ENCODE peak calls at places on chromosomes 11 and 22, in nine cellular contexts. One of them, this sample, is unnamed. For H3K9me3, the result is how much of the 10 kb centered on the place peaks cover.

GRCh38 chr11:58782066-58782465 is 50.3 kb upstream of the GLYAT start:
- DNase-seq in A673: no peak
- DNase-seq in effector memory CD4-positive, alpha-beta T cell: no peak
- DNase-seq in right cardiac atrium: no peak
- DNase-seq in A549: no peak
- DNase-seq in CD4-positive, alpha-beta T cell: no peak
- DNase-seq in HAP-1: no peak
- DNase-seq in colonic mucosa: no peak
- DNase-seq in CD8-positive, alpha-beta T cell: no peak
- DNase-seq in this sample: no peak

GRCh38 chr11:102118937-102119336 is 8.7 kb downstream of the YAP1 start:
- DNase-seq in A673: peak
- DNase-seq in effector memory CD4-positive, alpha-beta T cell: no peak
- DNase-seq in right cardiac atrium: no peak
- DNase-seq in A549: no peak
- DNase-seq in CD4-positive, alpha-beta T cell: no peak
- DNase-seq in HAP-1: no peak
- DNase-seq in colonic mucosa: no peak
- DNase-seq in CD8-positive, alpha-beta T cell: no peak
- DNase-seq in this sample: no peak

GRCh38 chr11:10376061-10376460 is 71.2 kb downstream of the ADM start:
- DNase-seq in A673: no peak
- DNase-seq in effector memory CD4-positive, alpha-beta T cell: no peak
- DNase-seq in right cardiac atrium: no peak
- DNase-seq in A549: no peak
- DNase-seq in CD4-positive, alpha-beta T cell: no peak
- DNase-seq in HAP-1: no peak
- DNase-seq in colonic mucosa: no peak
- DNase-seq in CD8-positive, alpha-beta T cell: no peak
- DNase-seq in this sample: no peak

GRCh38 chr11:13376838-13377237 is 86.2 kb downstream of the BTBD10 start:
- DNase-seq in A673: no peak
- DNase-seq in effector memory CD4-positive, alpha-beta T cell: no peak
- DNase-seq in right cardiac atrium: no peak
- DNase-seq in A549: no peak
- DNase-seq in CD4-positive, alpha-beta T cell: no peak
- DNase-seq in HAP-1: no peak
- DNase-seq in colonic mucosa: no peak
- DNase-seq in CD8-positive, alpha-beta T cell: no peak
- DNase-seq in this sample: no peak

GRCh38 chr11:120185678-120186407 is 25.0 kb upstream of the OAF start:
- DNase-seq in A673: no peak
- DNase-seq in effector memory CD4-positive, alpha-beta T cell: no peak
- DNase-seq in right cardiac atrium: no peak
- DNase-seq in A549: no peak
- DNase-seq in CD4-positive, alpha-beta T cell: no peak
- DNase-seq in HAP-1: no peak
- DNase-seq in colonic mucosa: peak
- DNase-seq in CD8-positive, alpha-beta T cell: no peak
- DNase-seq in this sample: no peak

GRCh38 chr22:42895087-42895486 is 38.0 kb upstream of the ARFGAP3 start:
- DNase-seq in A673: peak
- DNase-seq in effector memory CD4-positive, alpha-beta T cell: no peak
- DNase-seq in right cardiac atrium: no peak
- DNase-seq in A549: no peak
- DNase-seq in CD4-positive, alpha-beta T cell: no peak
- DNase-seq in HAP-1: no peak
- DNase-seq in colonic mucosa: no peak
- DNase-seq in CD8-positive, alpha-beta T cell: no peak
- DNase-seq in this sample: no peak

GRCh38 chr11:1556278-1557167 is 15.5 kb downstream of the DUSP8 start:
- DNase-seq in A673: no peak
- DNase-seq in effector memory CD4-positive, alpha-beta T cell: no peak
- DNase-seq in right cardiac atrium: peak
- DNase-seq in A549: no peak
- DNase-seq in CD4-positive, alpha-beta T cell: no peak
- DNase-seq in HAP-1: no peak
- DNase-seq in colonic mucosa: no peak
- DNase-seq in CD8-positive, alpha-beta T cell: no peak
- DNase-seq in this sample: no peak

GRCh38 chr11:101870510-101870909 is 44.3 kb upstream of the CEP126 start:
- DNase-seq in A673: no peak
- DNase-seq in effector memory CD4-positive, alpha-beta T cell: no peak
- DNase-seq in right cardiac atrium: no peak
- DNase-seq in A549: peak
- DNase-seq in CD4-positive, alpha-beta T cell: no peak
- DNase-seq in HAP-1: no peak
- DNase-seq in colonic mucosa: no peak
- DNase-seq in CD8-positive, alpha-beta T cell: no peak
- DNase-seq in this sample: no peak

GRCh38 chr11:82680252-82680651 is 53.4 kb downstream of the FAM181B start:
- DNase-seq in A673: peak
- DNase-seq in effector memory CD4-positive, alpha-beta T cell: no peak
- DNase-seq in right cardiac atrium: no peak
- DNase-seq in A549: no peak
- DNase-seq in CD4-positive, alpha-beta T cell: no peak
- DNase-seq in HAP-1: peak
- DNase-seq in colonic mucosa: peak
- DNase-seq in CD8-positive, alpha-beta T cell: no peak
- DNase-seq in this sample: no peak

GRCh38 chr11:126483796-126484195 is 128.3 kb downstream of the ST3GAL4 start:
- DNase-seq in A673: no peak
- DNase-seq in effector memory CD4-positive, alpha-beta T cell: no peak
- DNase-seq in right cardiac atrium: no peak
- DNase-seq in A549: no peak
- DNase-seq in CD4-positive, alpha-beta T cell: no peak
- DNase-seq in HAP-1: no peak
- DNase-seq in colonic mucosa: no peak
- DNase-seq in CD8-positive, alpha-beta T cell: no peak
- DNase-seq in this sample: no peak

GRCh38 chr11:58567889-58568512 is 7.7 kb downstream of the LPXN start:
- DNase-seq in A673: peak
- DNase-seq in effector memory CD4-positive, alpha-beta T cell: peak
- DNase-seq in right cardiac atrium: peak
- DNase-seq in A549: peak
- DNase-seq in CD4-positive, alpha-beta T cell: peak
- DNase-seq in HAP-1: peak
- DNase-seq in colonic mucosa: peak
- DNase-seq in CD8-positive, alpha-beta T cell: peak
- DNase-seq in this sample: peak

GRCh38 chr11:76791861-76792260 is 8.7 kb downstream of the TSKU start:
- DNase-seq in A673: peak
- DNase-seq in effector memory CD4-positive, alpha-beta T cell: no peak
- DNase-seq in right cardiac atrium: peak
- DNase-seq in A549: no peak
- DNase-seq in CD4-positive, alpha-beta T cell: no peak
- DNase-seq in HAP-1: no peak
- DNase-seq in colonic mucosa: no peak
- DNase-seq in CD8-positive, alpha-beta T cell: no peak
- DNase-seq in this sample: no peak

GRCh38 chr11:62687508-62688396 is 1.6 kb downstream of the LRRN4CL start:
- DNase-seq in A673: no peak
- DNase-seq in effector memory CD4-positive, alpha-beta T cell: no peak
- DNase-seq in right cardiac atrium: no peak
- DNase-seq in A549: no peak
- DNase-seq in CD4-positive, alpha-beta T cell: no peak
- DNase-seq in HAP-1: no peak
- DNase-seq in colonic mucosa: no peak
- DNase-seq in CD8-positive, alpha-beta T cell: no peak
- DNase-seq in this sample: no peak

GRCh38 chr22:36226189-36226588 is 13.1 kb downstream of the APOL2 start:
- DNase-seq in A673: no peak
- DNase-seq in effector memory CD4-positive, alpha-beta T cell: no peak
- DNase-seq in right cardiac atrium: no peak
- DNase-seq in A549: no peak
- DNase-seq in CD4-positive, alpha-beta T cell: no peak
- DNase-seq in HAP-1: no peak
- DNase-seq in colonic mucosa: no peak
- DNase-seq in CD8-positive, alpha-beta T cell: no peak
- DNase-seq in this sample: no peak

GRCh38 chr22:48802576-48802975 is 1025.1 kb downstream of the BRD1 start:
- DNase-seq in A673: no peak
- DNase-seq in effector memory CD4-positive, alpha-beta T cell: no peak
- DNase-seq in right cardiac atrium: no peak
- DNase-seq in A549: no peak
- DNase-seq in CD4-positive, alpha-beta T cell: no peak
- DNase-seq in HAP-1: no peak
- DNase-seq in colonic mucosa: no peak
- DNase-seq in CD8-positive, alpha-beta T cell: no peak
- DNase-seq in this sample: no peak

GRCh38 chr22:48800886-48801607 is 1026.6 kb downstream of the BRD1 start:
- DNase-seq in A673: no peak
- DNase-seq in effector memory CD4-positive, alpha-beta T cell: no peak
- DNase-seq in right cardiac atrium: no peak
- DNase-seq in A549: no peak
- DNase-seq in CD4-positive, alpha-beta T cell: no peak
- DNase-seq in HAP-1: no peak
- DNase-seq in colonic mucosa: no peak
- DNase-seq in CD8-positive, alpha-beta T cell: no peak
- DNase-seq in this sample: no peak

GRCh38 chr22:48799227-48799970 is 1028.3 kb downstream of the BRD1 start:
- DNase-seq in A673: no peak
- DNase-seq in effector memory CD4-positive, alpha-beta T cell: no peak
- DNase-seq in right cardiac atrium: no peak
- DNase-seq in A549: no peak
- DNase-seq in CD4-positive, alpha-beta T cell: no peak
- DNase-seq in HAP-1: no peak
- DNase-seq in colonic mucosa: no peak
- DNase-seq in CD8-positive, alpha-beta T cell: no peak
- DNase-seq in this sample: no peak

GRCh38 chr22:48798281-48799226 is 1029.1 kb downstream of the BRD1 start:
- DNase-seq in A673: no peak
- DNase-seq in effector memory CD4-positive, alpha-beta T cell: no peak
- DNase-seq in right cardiac atrium: no peak
- DNase-seq in A549: no peak
- DNase-seq in CD4-positive, alpha-beta T cell: no peak
- DNase-seq in HAP-1: no peak
- DNase-seq in colonic mucosa: no peak
- DNase-seq in CD8-positive, alpha-beta T cell: no peak
- DNase-seq in this sample: no peak

GRCh38 chr22:48800036-48800885 is 1027.4 kb downstream of the BRD1 start:
- DNase-seq in A673: no peak
- DNase-seq in effector memory CD4-positive, alpha-beta T cell: no peak
- DNase-seq in right cardiac atrium: no peak
- DNase-seq in A549: no peak
- DNase-seq in CD4-positive, alpha-beta T cell: no peak
- DNase-seq in HAP-1: no peak
- DNase-seq in colonic mucosa: no peak
- DNase-seq in CD8-positive, alpha-beta T cell: no peak
- DNase-seq in this sample: no peak
- H3K9me3 ChIP-seq in A673: under half
- H3K9me3 ChIP-seq in effector memory CD4-positive, alpha-beta T cell: under half
- H3K9me3 ChIP-seq in right cardiac atrium: under half
- H3K9me3 ChIP-seq in A549: under half
- H3K9me3 ChIP-seq in CD4-positive, alpha-beta T cell: under half
- H3K9me3 ChIP-seq in HAP-1: under half
- H3K9me3 ChIP-seq in colonic mucosa: under half
- H3K9me3 ChIP-seq in CD8-positive, alpha-beta T cell: under half
- H3K9me3 ChIP-seq in this sample: under half

GRCh38 chr11:47592276-47592675 is 1.9 kb downstream of the C1QTNF4 start:
- DNase-seq in A673: no peak
- DNase-seq in effector memory CD4-positive, alpha-beta T cell: no peak
- DNase-seq in right cardiac atrium: no peak
- DNase-seq in A549: no peak
- DNase-seq in CD4-positive, alpha-beta T cell: no peak
- DNase-seq in HAP-1: no peak
- DNase-seq in colonic mucosa: no peak
- DNase-seq in CD8-positive, alpha-beta T cell: no peak
- DNase-seq in this sample: no peak
- H3K9me3 ChIP-seq in A673: under half
- H3K9me3 ChIP-seq in effector memory CD4-positive, alpha-beta T cell: under half
- H3K9me3 ChIP-seq in right cardiac atrium: under half
- H3K9me3 ChIP-seq in A549: under half
- H3K9me3 ChIP-seq in CD4-positive, alpha-beta T cell: under half
- H3K9me3 ChIP-seq in HAP-1: under half
- H3K9me3 ChIP-seq in colonic mucosa: under half
- H3K9me3 ChIP-seq in CD8-positive, alpha-beta T cell: under half
- H3K9me3 ChIP-seq in this sample: under half

DNA sequence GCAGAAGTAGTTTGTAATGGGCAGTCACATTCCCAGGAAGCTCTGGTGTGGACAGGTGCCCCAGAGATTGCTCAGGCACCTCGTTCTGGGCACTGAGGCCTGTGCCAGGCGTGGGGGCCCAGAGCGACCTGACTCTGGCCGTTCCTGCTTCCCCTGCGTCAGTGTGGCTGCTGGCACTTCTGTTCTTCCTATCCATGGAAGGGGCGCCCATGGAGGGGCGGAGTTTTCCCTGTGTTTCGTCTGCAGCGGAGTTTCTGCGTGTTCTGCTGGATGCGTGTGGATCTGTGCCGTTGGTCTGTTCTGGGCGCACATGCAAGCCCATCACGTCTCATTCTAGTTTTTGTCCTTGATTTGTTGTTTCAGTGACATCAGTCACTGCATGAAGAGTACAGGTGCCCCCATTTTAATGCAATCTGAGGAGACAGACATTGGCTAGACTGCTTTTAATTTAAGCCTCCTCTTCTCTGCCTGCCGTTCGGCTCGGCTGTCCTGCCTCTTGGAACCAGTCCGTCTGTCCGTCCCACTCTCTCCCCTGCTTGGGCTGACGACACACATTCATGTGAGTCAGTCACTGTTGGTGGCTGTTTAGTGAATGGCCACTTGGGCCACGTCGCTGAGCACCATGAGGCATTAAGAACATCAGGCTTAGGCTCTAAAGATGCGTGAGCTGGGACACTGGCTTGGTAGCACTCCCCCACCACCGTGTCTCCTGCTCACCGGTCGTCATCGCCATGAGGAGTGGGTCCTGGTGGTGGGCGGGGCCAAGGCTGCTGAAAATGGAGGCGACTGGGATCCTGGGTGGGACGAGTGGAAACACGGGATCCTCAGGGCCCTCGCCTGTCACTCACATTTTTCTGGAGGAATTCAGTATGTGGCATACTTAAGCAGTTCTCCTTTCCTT is 255.8 kb downstream of the TBC1D22A start:
- DNase-seq in A673: no peak
- DNase-seq in effector memory CD4-positive, alpha-beta T cell: no peak
- DNase-seq in right cardiac atrium: no peak
- DNase-seq in A549: no peak
- DNase-seq in CD4-positive, alpha-beta T cell: no peak
- DNase-seq in HAP-1: no peak
- DNase-seq in colonic mucosa: no peak
- DNase-seq in CD8-positive, alpha-beta T cell: no peak
- DNase-seq in this sample: no peak
- H3K9me3 ChIP-seq in A673: under half
- H3K9me3 ChIP-seq in effector memory CD4-positive, alpha-beta T cell: under half
- H3K9me3 ChIP-seq in right cardiac atrium: under half
- H3K9me3 ChIP-seq in A549: under half
- H3K9me3 ChIP-seq in CD4-positive, alpha-beta T cell: under half
- H3K9me3 ChIP-seq in HAP-1: under half
- H3K9me3 ChIP-seq in colonic mucosa: under half
- H3K9me3 ChIP-seq in CD8-positive, alpha-beta T cell: under half
- H3K9me3 ChIP-seq in this sample: under half

DNA sequence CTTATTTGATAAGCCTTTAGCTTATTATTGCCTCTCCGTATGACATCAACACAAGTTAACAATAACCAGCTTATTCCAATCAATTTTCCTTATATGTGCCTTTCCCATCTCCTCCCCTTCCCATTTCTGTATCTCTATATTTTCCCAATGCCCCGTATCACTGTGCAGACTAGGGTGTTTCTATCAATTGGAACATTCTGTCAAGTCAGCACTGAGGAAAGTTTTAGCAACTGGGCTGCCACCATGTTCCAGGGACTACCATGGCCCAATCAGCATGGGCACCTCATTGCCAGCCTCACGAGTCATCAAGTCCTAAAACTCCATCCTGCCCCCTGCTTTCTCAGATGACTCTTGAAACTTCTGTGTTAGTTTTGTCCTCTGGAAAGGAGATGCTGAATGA is 973.1 kb upstream of the CNTN5 start:
- DNase-seq in A673: no peak
- DNase-seq in effector memory CD4-positive, alpha-beta T cell: no peak
- DNase-seq in right cardiac atrium: no peak
- DNase-seq in A549: no peak
- DNase-seq in CD4-positive, alpha-beta T cell: no peak
- DNase-seq in HAP-1: no peak
- DNase-seq in colonic mucosa: no peak
- DNase-seq in CD8-positive, alpha-beta T cell: no peak
- DNase-seq in this sample: no peak
- H3K9me3 ChIP-seq in A673: under half
- H3K9me3 ChIP-seq in effector memory CD4-positive, alpha-beta T cell: under half
- H3K9me3 ChIP-seq in right cardiac atrium: under half
- H3K9me3 ChIP-seq in A549: under half
- H3K9me3 ChIP-seq in CD4-positive, alpha-beta T cell: under half
- H3K9me3 ChIP-seq in HAP-1: under half
- H3K9me3 ChIP-seq in colonic mucosa: under half
- H3K9me3 ChIP-seq in CD8-positive, alpha-beta T cell: under half
- H3K9me3 ChIP-seq in this sample: under half